ENCODE peak calls at places on chromosome 17, in five cellular contexts. K, C, G, L and V are unnamed samples.
A peak's percentile ranks its signal among the peaks of the same experiment; 100 is the strongest.

GRCh38 chr17:49576121-49576905 is 642 bp downstream of the NXPH3 start:
- DNase-seq in K (peak; percentile 35), C (peak; percentile 62), G (no peak), L (no peak), V (peak; percentile 79)

GRCh38 chr17:69819316-69820087 is 255.5 kb upstream of the KCNJ16 start:
- DNase-seq in K (no peak), C (no peak), G (no peak), L (no peak), V (no peak)

GRCh38 chr17:30475206-30475605 is 2.0 kb upstream of the GOSR1 start:
- DNase-seq in K (no peak), C (no peak), G (no peak), L (no peak), V (no peak)

GRCh38 chr17:6789146-6789545 is 13.1 kb downstream of the FBXO39 start:
- DNase-seq in K (no peak), C (no peak), G (no peak), L (no peak), V (no peak)

GRCh38 chr17:74369221-74369620 is 1.9 kb downstream of the GPR142 start:
- DNase-seq in K (no peak), C (peak; percentile 57), G (no peak), L (peak; percentile 29), V (peak; percentile 90)

GRCh38 chr17:71084219-71084618 is 914.9 kb downstream of the KCNJ2 start:
- DNase-seq in K (no peak), C (peak; percentile 57), G (peak; percentile 35), L (no peak), V (peak; percentile 82)

GRCh38 chr17:19886116-19886515 is 18.4 kb upstream of the ULK2 start:
- DNase-seq in K (no peak), C (no peak), G (no peak), L (no peak), V (no peak)

GRCh38 chr17:78617371-78618061 is 40.3 kb upstream of the DNAH17 start:
- DNase-seq in K (no peak), C (no peak), G (no peak), L (no peak), V (no peak)

GRCh38 chr17:16419929-16420271 is 4.5 kb downstream of the TRPV2 start:
- DNase-seq in K (peak; percentile 53), C (no peak), G (no peak), L (peak; percentile 39), V (no peak)

GRCh38 chr17:53516643-53517042 is 306.1 kb upstream of the KIF2B start:
- DNase-seq in K (no peak), C (no peak), G (peak; percentile 45), L (no peak), V (peak; percentile 50)

GRCh38 chr17:58535431-58535830 is 21.0 kb upstream of the MTMR4 start:
- DNase-seq in K (no peak), C (no peak), G (no peak), L (no peak), V (peak; percentile 38)

GRCh38 chr17:7014995-7015586 is 2.7 kb downstream of the RNASEK start:
- DNase-seq in K (no peak), C (no peak), G (no peak), L (peak; percentile 87), V (peak; percentile 77)

GRCh38 chr17:230371-230770 is 48.9 kb upstream of the DOC2B start:
- DNase-seq in K (no peak), C (no peak), G (no peak), L (no peak), V (no peak)

GRCh38 chr17:78986048-78986648 is 6.4 kb upstream of the LGALS3BP start:
- DNase-seq in K (no peak), C (no peak), G (peak; percentile 60), L (no peak), V (peak; percentile 43)

GRCh38 chr17:58187675-58188074 is 4.9 kb upstream of the EPX start:
- DNase-seq in K (no peak), C (no peak), G (no peak), L (no peak), V (no peak)

GRCh38 chr17:80942360-80943345 is 49.0 kb upstream of the CHMP6 start:
- DNase-seq in K (no peak), C (no peak), G (no peak), L (no peak), V (no peak)

GRCh38 chr17:82611140-82612058 is 36.8 kb downstream of the WDR45B start:
- DNase-seq in K (no peak), C (no peak), G (no peak), L (no peak), V (peak; percentile 30)

GRCh38 chr17:81037026-81037782 is 2.3 kb downstream of the BAIAP2 start:
- DNase-seq in K (peak; percentile 95), C (no peak), G (peak; percentile 90), L (no peak), V (no peak)

GRCh38 chr17:34581446-34582184 is 2.2 kb downstream of the TMEM132E start:
- DNase-seq in K (no peak), C (peak; percentile 40), G (no peak), L (no peak), V (no peak)

GRCh38 chr17:80899402-80900268 is 92.0 kb upstream of the CHMP6 start:
- DNase-seq in K (peak; percentile 23), C (peak; percentile 47), G (peak; percentile 30), L (peak; percentile 61), V (peak; percentile 69)

GRCh38 chr17:73068322-73069153 is 23.9 kb downstream of the SLC39A11 start:
- DNase-seq in K (peak; percentile 76), C (peak; percentile 19), G (peak; percentile 69), L (no peak), V (peak; percentile 8)

GRCh38 chr17:64173646-64174045 is 43.7 kb upstream of the ERN1 start:
- DNase-seq in K (no peak), C (no peak), G (no peak), L (no peak), V (no peak)

GRCh38 chr17:2398188-2398587 is 2.7 kb downstream of the MNT start:
- DNase-seq in K (no peak), C (no peak), G (no peak), L (no peak), V (peak; percentile 29)

GRCh38 chr17:27535975-27536374 is 79.7 kb downstream of the KSR1 start:
- DNase-seq in K (no peak), C (no peak), G (no peak), L (no peak), V (no peak)

GRCh38 chr17:10127819-10128375 is 70.5 kb downstream of the GAS7 start:
- DNase-seq in K (no peak), C (peak; percentile 32), G (no peak), L (no peak), V (no peak)

GRCh38 chr17:17736205-17737183 is 55.2 kb downstream of the RAI1 start:
- DNase-seq in K (no peak), C (no peak), G (no peak), L (no peak), V (no peak)

GRCh38 chr17:28426081-28426519 is 20.1 kb upstream of the SLC46A1 start:
- DNase-seq in K (no peak), C (peak; percentile 39), G (peak; percentile 38), L (no peak), V (peak; percentile 46)

GRCh38 chr17:12463102-12463501 is 202.6 kb upstream of the MYOCD start:
- DNase-seq in K (no peak), C (no peak), G (no peak), L (no peak), V (no peak)

GRCh38 chr17:34556384-34556783 is 23.0 kb upstream of the TMEM132E start:
- DNase-seq in K (no peak), C (peak; percentile 70), G (peak; percentile 55), L (no peak), V (no peak)

GRCh38 chr17:47868134-47868533 is 17.2 kb upstream of the SP6 start:
- DNase-seq in K (no peak), C (no peak), G (no peak), L (no peak), V (no peak)

GRCh38 chr17:52147431-52147830 is 11.1 kb downstream of the CA10 start:
- DNase-seq in K (no peak), C (no peak), G (no peak), L (no peak), V (peak; percentile 38)